ENCODE peak calls at places on chromosome 13, in ten cellular contexts. Z, H, A, L, I, M, O, U, C and Q are unnamed samples.

GRCh38 chr13:37485766-37486165 is 112.8 kb downstream of the POSTN start:
- DNase-seq in H (no peak), O (peak), C (peak), L (no peak), A (no peak), U (no peak), M (no peak), I (no peak), Z (no peak), Q (no peak)

GRCh38 chr13:61123533-61124269 is 291.9 kb downstream of the PCDH20 start:
- DNase-seq in L (no peak), M (no peak), A (no peak), I (no peak), O (no peak), U (no peak), Z (peak), H (no peak), C (no peak), Q (no peak)

GRCh38 chr13:105817498-105817897 is 718.0 kb downstream of the EFNB2 start:
- DNase-seq in Z (no peak), M (no peak), I (no peak), O (no peak), U (no peak), L (no peak), C (no peak), A (no peak), H (no peak), Q (no peak)

GRCh38 chr13:90884066-90884465 is 463.4 kb upstream of the MIR17HG start:
- DNase-seq in I (no peak), U (no peak), H (no peak), A (no peak), Z (no peak), L (no peak), O (no peak), M (no peak), C (no peak), Q (no peak)

GRCh38 chr13:23656637-23657036 is 86.4 kb downstream of the TNFRSF19 start:
- DNase-seq in A (no peak), U (no peak), I (no peak), O (peak), M (no peak), C (peak), Z (no peak), L (no peak), H (no peak), Q (no peak)

GRCh38 chr13:95676100-95676774 is 702 bp upstream of the DNAJC3 start:
- DNase-seq in M (no peak), Z (no peak), I (peak), C (peak), H (peak), O (peak), A (no peak), U (no peak), L (peak), Q (no peak)

GRCh38 chr13:46057251-46058015 is 4.9 kb upstream of the ZC3H13 start:
- DNase-seq in L (no peak), A (no peak), Z (no peak), C (peak), I (no peak), M (no peak), U (no peak), O (no peak), H (no peak), Q (no peak)

GRCh38 chr13:41384749-41385503 is 72.4 kb upstream of the RGCC start:
- DNase-seq in C (peak), Z (peak), L (no peak), I (no peak), H (no peak), A (no peak), U (no peak), O (peak), M (no peak), Q (no peak)

GRCh38 chr13:114310961-114311360 is 3.3 kb upstream of the CHAMP1 start:
- DNase-seq in M (no peak), L (no peak), Z (no peak), H (no peak), A (no peak), C (peak), O (no peak), I (no peak), U (no peak), Q (no peak)

GRCh38 chr13:75635621-75636338 is at the start of gene LMO7:
- DNase-seq in U (no peak), C (peak), L (peak), M (peak), Z (peak), I (no peak), A (peak), O (peak), H (peak), Q (peak)

GRCh38 chr13:64248371-64249065 is 2832.9 kb upstream of the PCDH20 start:
- DNase-seq in M (no peak), O (peak), H (no peak), I (no peak), A (no peak), Z (no peak), U (no peak), L (no peak), C (no peak), Q (no peak)

GRCh38 chr13:20475927-20476691 is 49.5 kb downstream of the CRYL1 start:
- DNase-seq in O (no peak), M (no peak), A (no peak), Z (peak), L (no peak), U (no peak), H (no peak), C (no peak), I (no peak), Q (no peak)
- H3K4me3 ChIP-seq in O (no peak), M (no peak), A (no peak), Z (no peak), L (no peak), U (no peak), H (no peak), C (no peak), I (no peak), Q (no peak)

DNA sequence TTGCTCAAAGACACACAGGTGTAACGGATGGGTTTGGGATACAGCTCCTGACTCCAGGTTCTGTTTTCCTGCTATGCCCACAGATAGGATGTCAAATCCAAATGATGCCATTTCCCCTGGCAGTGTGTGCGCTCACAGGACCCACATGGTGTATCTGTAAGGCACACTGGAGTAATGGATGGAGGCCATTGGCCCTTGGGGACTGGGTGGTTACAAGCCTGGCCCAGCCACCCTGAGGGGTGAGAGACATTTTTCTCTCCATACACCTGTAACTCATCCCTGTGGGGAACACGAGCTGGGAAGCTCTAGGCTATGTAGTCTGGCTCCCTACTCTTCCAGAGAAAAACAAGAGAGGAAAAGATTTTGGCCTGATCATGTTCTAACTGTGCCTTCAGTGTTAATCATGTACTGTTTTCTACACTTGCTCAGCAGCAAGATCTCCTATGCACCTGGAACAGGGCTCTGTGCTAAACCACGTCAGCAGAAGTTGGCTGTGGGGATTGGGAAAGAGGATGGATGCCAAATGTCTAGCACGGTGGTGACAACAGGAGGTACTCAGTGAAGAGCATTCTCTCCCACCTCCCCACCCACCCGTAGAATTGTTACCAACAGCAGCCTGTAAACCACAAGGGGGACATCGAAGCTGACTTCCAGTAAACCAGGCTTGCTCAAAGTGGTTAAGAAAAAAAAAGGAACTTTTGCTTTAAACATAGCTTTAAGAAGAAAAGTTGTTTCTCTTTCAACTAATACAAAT is 237.0 kb downstream of the LACC1 start:
- DNase-seq in O (peak), U (peak), C (peak), M (no peak), L (no peak), H (no peak), A (no peak), Z (peak), I (no peak), Q (no peak)
- TF ChIP-seq CTCF in O (peak), U (peak), C (peak), M (no peak), L (no peak), H (no peak), A (no peak), Z (peak), I (no peak), Q (peak)

GRCh38 chr13:109782823-109783411 is 3.5 kb downstream of the IRS2 start:
- DNase-seq in M (no peak), C (no peak), A (no peak), L (no peak), Z (no peak), U (peak), H (no peak), I (no peak), O (no peak), Q (no peak)

GRCh38 chr13:109783447-109783814 is 3.0 kb downstream of the IRS2 start:
- DNase-seq in I (no peak), U (no peak), M (no peak), C (no peak), H (no peak), Z (peak), A (peak), L (no peak), O (no peak), Q (peak)

GRCh38 chr13:109785141-109785891 is 1.1 kb downstream of the IRS2 start:
- DNase-seq in U (peak), C (peak), I (no peak), L (peak), A (peak), O (peak), H (peak), Z (peak), M (no peak), Q (peak)

GRCh38 chr13:109784590-109785140 is 1.7 kb downstream of the IRS2 start:
- DNase-seq in U (peak), H (peak), Z (peak), M (peak), C (peak), L (peak), A (peak), I (no peak), O (peak), Q (no peak)

DNA sequence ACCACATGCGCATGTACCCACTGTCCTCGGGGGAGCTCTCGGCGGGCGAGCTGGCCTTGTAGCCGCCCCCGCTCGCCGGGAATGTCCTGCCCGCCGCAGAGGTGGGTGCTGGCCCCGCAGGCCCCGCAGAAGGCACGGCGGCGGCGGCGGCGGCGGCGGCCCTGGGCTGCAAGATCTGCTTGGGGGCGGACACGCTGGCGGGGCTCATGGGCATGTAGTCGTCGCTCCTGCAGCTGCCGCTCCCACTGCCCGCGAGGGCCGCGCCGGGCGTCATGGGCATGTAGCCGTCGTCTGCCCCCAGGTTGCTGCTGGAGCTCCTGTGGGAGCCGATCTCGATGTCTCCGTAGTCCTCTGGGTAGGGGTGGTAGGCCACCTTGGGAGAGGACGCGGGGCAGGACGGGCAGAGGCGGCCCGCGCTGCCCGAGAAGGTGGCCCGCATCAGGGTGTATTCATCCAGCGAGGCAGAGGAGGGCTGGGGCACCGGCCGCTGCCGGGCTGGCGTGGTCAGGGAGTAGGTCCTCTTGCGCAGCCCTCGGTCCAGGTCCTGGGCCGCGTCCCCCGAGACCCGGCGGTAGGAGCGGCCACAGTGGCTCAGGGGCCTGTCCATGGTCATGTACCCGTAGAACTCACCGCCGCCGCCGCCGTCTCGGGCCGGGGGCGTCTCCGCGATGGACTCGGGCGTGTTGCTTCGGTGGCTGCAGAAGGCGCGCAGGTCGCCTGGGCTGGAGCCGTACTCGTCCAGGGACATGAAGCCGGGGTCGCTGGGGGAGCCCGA is 2.4 kb downstream of the IRS2 start:
- DNase-seq in A (no peak), H (no peak), I (no peak), O (no peak), C (no peak), L (no peak), U (peak), M (no peak), Z (peak), Q (peak)
- H3K4me3 ChIP-seq in A (peak), H (peak), I (no peak), O (peak), C (peak), L (peak), U (peak), M (peak), Z (peak), Q (peak)

DNA sequence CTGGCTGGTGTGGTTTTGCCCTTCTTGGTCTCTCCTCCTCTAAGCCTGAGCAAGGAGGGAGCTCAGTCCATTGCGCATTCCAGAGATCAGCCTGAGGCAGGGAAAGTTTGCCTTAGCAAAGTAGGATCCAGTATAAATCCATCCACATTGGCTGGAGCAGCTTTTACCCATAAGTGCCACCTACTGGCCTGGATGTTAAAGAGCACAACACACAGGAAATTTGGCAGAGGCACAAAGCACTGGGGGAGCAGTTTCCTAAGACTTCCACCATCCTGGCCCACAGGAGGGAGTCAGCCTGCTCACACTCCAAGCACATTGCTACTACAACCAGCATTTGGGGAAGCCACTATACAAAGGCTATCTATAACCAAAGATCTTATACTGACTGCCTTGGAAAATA is 1124.2 kb downstream of the SLITRK1 start:
- DNase-seq in H (no peak), O (peak), U (no peak), L (no peak), M (no peak), A (no peak), Z (peak), C (peak), I (peak), Q (no peak)
- TF ChIP-seq CTCF in H (no peak), O (peak), U (no peak), L (peak), M (no peak), A (no peak), Z (peak), C (peak), I (peak), Q (no peak)

DNA sequence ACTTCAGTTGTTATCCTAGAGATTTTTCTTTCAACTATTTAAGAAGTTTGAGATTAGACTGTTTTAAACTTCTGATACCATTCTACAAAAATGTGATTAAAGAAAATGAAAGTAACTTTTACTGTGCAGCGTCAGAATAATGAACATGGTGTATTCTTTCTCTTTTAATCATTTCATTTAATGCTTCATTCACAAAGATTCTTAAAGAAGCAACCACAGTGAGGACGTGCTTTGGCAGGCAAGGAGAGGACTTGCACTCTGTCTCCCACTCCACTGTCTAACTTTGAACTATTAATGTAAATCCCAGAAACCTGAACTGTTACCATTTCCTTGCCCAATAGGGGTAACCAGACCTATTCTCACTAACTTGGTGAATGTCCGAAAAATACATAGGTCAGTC is 137.0 kb downstream of the KCNRG start:
- DNase-seq in U (no peak), I (no peak), O (no peak), L (no peak), A (no peak), H (no peak), C (no peak), Z (no peak), M (no peak), Q (no peak)
- H3K4me3 ChIP-seq in U (no peak), I (no peak), O (no peak), L (no peak), A (no peak), H (no peak), C (no peak), Z (no peak), M (peak), Q (peak)

GRCh38 chr13:73228546-73228945 is 169.7 kb downstream of the KLF5 start:
- DNase-seq in A (no peak), Z (no peak), O (peak), L (no peak), C (peak), U (no peak), H (no peak), I (no peak), M (no peak), Q (no peak)
- TF ChIP-seq CTCF in A (no peak), Z (peak), O (peak), L (peak), C (no peak), U (peak), H (no peak), I (peak), M (no peak), Q (no peak)

GRCh38 chr13:39600766-39601165 is 2.2 kb downstream of the LHFPL6 start:
- DNase-seq in L (no peak), Z (peak), M (peak), I (no peak), H (no peak), U (no peak), O (peak), A (peak), C (peak), Q (peak)

GRCh38 chr13:39602614-39603366 is at the start of gene LHFPL6:
- DNase-seq in H (peak), C (peak), L (peak), Z (peak), O (peak), A (peak), I (no peak), U (peak), M (peak), Q (peak)

GRCh38 chr13:39602277-39602613 is 748 bp downstream of the LHFPL6 start:
- DNase-seq in I (no peak), H (no peak), C (no peak), U (no peak), O (no peak), M (no peak), A (no peak), Z (no peak), L (no peak), Q (no peak)

GRCh38 chr13:39599842-39600241 is 3.2 kb downstream of the LHFPL6 start:
- DNase-seq in H (no peak), I (no peak), Z (no peak), M (no peak), A (no peak), C (peak), O (peak), U (no peak), L (no peak), Q (no peak)

GRCh38 chr13:39601636-39602035 is 1.4 kb downstream of the LHFPL6 start:
- DNase-seq in L (no peak), U (no peak), M (no peak), H (no peak), O (no peak), I (no peak), C (no peak), A (no peak), Z (no peak), Q (no peak)
- H3K4me3 ChIP-seq in L (peak), U (peak), M (peak), H (peak), O (peak), I (no peak), C (peak), A (peak), Z (peak), Q (peak)